ENCODE peak calls at places on chromosomes 12 and 14, in nine cellular contexts. R, F, Y, N, E, S, H, A and U are unnamed samples.

GRCh38 chr14:38207830-38208815 is at the start of gene SSTR1:
- ATAC-seq in A (no peak), H (peak), R (peak), F (no peak), N (no peak), S (no peak), E (no peak), Y (peak), U (no peak)

GRCh38 chr14:88380405-88380804 is 5.1 kb upstream of the SPATA7 start:
- ATAC-seq in N (no peak), S (peak), A (no peak), E (no peak), R (peak), H (no peak), Y (no peak), F (peak), U (no peak)

GRCh38 chr12:10716704-10717315 is 6.3 kb downstream of the YBX3 start:
- ATAC-seq in F (peak), N (no peak), E (no peak), S (peak), R (no peak), H (peak), A (peak), Y (peak), U (peak)

GRCh38 chr12:30880061-30880460 is 46.5 kb upstream of the TSPAN11 start:
- ATAC-seq in A (no peak), Y (no peak), E (no peak), N (no peak), H (no peak), F (no peak), S (no peak), R (no peak), U (peak)

GRCh38 chr14:51807355-51807754 is 53.1 kb upstream of the GNG2 start:
- ATAC-seq in N (no peak), F (no peak), H (no peak), E (no peak), Y (no peak), A (no peak), S (no peak), R (no peak), U (no peak)

GRCh38 chr12:42706331-42706730 is 116.8 kb upstream of the PRICKLE1 start:
- ATAC-seq in F (no peak), N (no peak), A (no peak), Y (no peak), H (no peak), E (no peak), S (no peak), R (no peak), U (no peak)

GRCh38 chr14:70567791-70568190 is 32.7 kb downstream of the MED6 start:
- ATAC-seq in Y (no peak), S (peak), R (peak), E (peak), A (no peak), F (peak), H (no peak), N (peak), U (no peak)

GRCh38 chr14:55734731-55735130 is 154.7 kb downstream of the KTN1 start:
- ATAC-seq in E (no peak), Y (no peak), A (no peak), R (no peak), H (no peak), N (no peak), S (no peak), F (no peak), U (no peak)

GRCh38 chr14:25010471-25010870 is 39.5 kb downstream of the STXBP6 start:
- ATAC-seq in S (no peak), Y (no peak), N (no peak), F (no peak), H (no peak), A (no peak), R (no peak), E (no peak), U (no peak)

GRCh38 chr12:124032265-124032886 is 59.4 kb downstream of the ZNF664 start:
- ATAC-seq in Y (peak), H (peak), A (no peak), R (peak), S (peak), E (peak), F (peak), N (peak), U (no peak)

GRCh38 chr14:95182379-95182778 is 25.1 kb upstream of the DICER1 start:
- ATAC-seq in A (no peak), Y (no peak), R (no peak), H (no peak), F (no peak), N (no peak), S (no peak), E (no peak), U (no peak)

GRCh38 chr12:22812531-22812930 is 187.6 kb downstream of the ETNK1 start:
- ATAC-seq in H (no peak), Y (no peak), A (no peak), E (no peak), F (no peak), N (no peak), R (peak), S (peak), U (no peak)

GRCh38 chr12:128338344-128338743 is 71.4 kb downstream of the TMEM132C start:
- ATAC-seq in R (no peak), S (no peak), A (no peak), H (no peak), Y (no peak), E (no peak), F (no peak), N (no peak), U (no peak)

GRCh38 chr14:24630087-24630871 is 3.7 kb downstream of the GZMB start:
- ATAC-seq in N (no peak), Y (peak), R (no peak), A (no peak), S (no peak), F (no peak), H (no peak), E (no peak), U (no peak)

GRCh38 chr12:96247567-96247962 is 53.4 kb downstream of the ELK3 start:
- ATAC-seq in Y (no peak), A (no peak), R (no peak), S (peak), H (no peak), F (peak), N (no peak), E (no peak), U (no peak)

GRCh38 chr12:27002141-27002540 is 12.0 kb downstream of the TM7SF3 start:
- ATAC-seq in H (no peak), R (no peak), S (no peak), F (no peak), A (no peak), Y (no peak), E (no peak), N (no peak), U (no peak)

GRCh38 chr14:48563465-48563864 is 888.1 kb upstream of the MDGA2 start:
- ATAC-seq in R (no peak), E (no peak), A (no peak), Y (no peak), F (no peak), H (no peak), S (peak), N (no peak), U (no peak)

GRCh38 chr12:109572506-109572845 is 828 bp downstream of the MMAB start:
- ATAC-seq in F (no peak), A (no peak), H (no peak), S (no peak), E (no peak), R (peak), Y (no peak), N (no peak), U (no peak)

GRCh38 chr12:109575683-109576082 is 2.1 kb downstream of the MVK start:
- ATAC-seq in N (no peak), F (no peak), R (no peak), A (no peak), S (no peak), E (no peak), H (no peak), Y (no peak), U (no peak)

GRCh38 chr12:109573914-109574244 is 285 bp downstream of the MVK start:
- ATAC-seq in N (no peak), A (no peak), E (no peak), S (no peak), H (no peak), F (no peak), R (no peak), Y (no peak), U (no peak)

GRCh38 chr12:109571773-109572505 is 1.4 kb downstream of the MMAB start:
- ATAC-seq in S (no peak), R (no peak), F (no peak), A (no peak), H (no peak), Y (no peak), N (no peak), E (no peak), U (no peak)

DNA sequence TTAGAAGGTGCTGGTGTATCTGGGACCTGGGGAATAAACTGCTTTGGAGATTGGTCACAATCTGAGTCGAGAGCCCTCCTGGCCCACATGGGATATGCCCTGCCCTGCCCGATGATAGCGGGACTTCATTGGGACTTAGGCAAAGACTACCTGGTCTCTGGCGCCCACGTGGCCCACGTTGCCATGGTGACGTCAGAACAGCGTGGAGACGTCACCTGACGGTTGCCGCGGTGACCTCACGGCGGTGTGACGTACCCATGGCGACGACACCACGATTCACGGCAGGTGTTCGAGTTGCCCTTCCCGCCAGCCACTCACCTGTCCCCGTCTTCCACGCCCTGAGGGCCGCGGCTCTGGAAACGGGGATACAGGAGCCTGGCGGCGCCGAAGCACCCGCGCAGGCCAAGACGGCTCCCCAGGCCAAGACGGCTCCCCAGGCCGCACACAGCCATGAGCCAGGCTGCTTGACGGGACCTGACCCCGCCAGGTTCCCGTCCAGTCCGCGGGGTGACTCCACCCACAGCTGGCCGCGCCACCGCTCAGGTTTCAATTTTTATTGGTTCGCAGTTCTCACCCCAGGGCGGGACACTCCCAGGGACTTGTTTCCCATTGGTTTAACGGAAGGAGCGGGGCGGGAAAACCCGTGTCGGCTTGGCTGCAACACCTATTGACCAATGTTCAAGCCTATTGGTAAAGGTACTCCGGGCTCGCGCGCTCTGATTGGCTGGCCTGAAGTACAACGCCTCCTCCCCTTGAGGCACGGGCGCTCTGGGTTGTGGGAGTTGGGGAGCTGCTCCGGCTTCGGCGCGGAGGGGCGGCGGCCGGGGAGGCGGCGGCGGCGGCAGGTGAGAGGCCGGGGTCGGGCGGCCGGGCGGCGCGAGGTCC is at the start of the genes MMAB and MVK:
- ATAC-seq in Y (peak), N (peak), R (peak), F (peak), S (peak), E (peak), H (peak), A (peak), U (peak)
- TF ChIP-seq POLR2A in Y (peak), N (peak), R (peak), F (peak), S (peak), E (peak), H (peak), A (no peak), U (peak)

GRCh38 chr12:68614105-68614679 is 3.5 kb downstream of the RAP1B start:
- ATAC-seq in R (no peak), S (no peak), A (no peak), H (no peak), E (peak), F (no peak), N (no peak), Y (no peak), U (no peak)

GRCh38 chr12:68611094-68611818 is 557 bp downstream of the RAP1B start:
- ATAC-seq in F (peak), S (peak), R (peak), Y (peak), A (peak), N (peak), H (peak), E (peak), U (peak)

GRCh38 chr12:68612245-68612644 is 1.5 kb downstream of the RAP1B start:
- ATAC-seq in N (no peak), R (no peak), S (no peak), A (no peak), E (peak), H (peak), F (no peak), Y (no peak), U (no peak)

GRCh38 chr12:68613209-68613904 is 2.7 kb downstream of the RAP1B start:
- ATAC-seq in H (no peak), F (no peak), N (peak), A (no peak), E (peak), Y (no peak), S (no peak), R (no peak), U (no peak)

GRCh38 chr12:68612675-68613074 is 2.0 kb downstream of the RAP1B start:
- ATAC-seq in E (peak), A (no peak), H (no peak), Y (no peak), R (no peak), S (no peak), F (no peak), N (no peak), U (no peak)
- TF ChIP-seq POLR2A in E (no peak), A (no peak), H (no peak), Y (no peak), R (no peak), S (no peak), F (no peak), N (no peak), U (no peak)

GRCh38 chr12:109098142-109098652 is 800 bp downstream of the UNG start:
- ATAC-seq in E (peak), A (peak), R (peak), H (peak), Y (peak), S (peak), F (peak), N (peak), U (peak)
- TF ChIP-seq POLR2A in E (no peak), A (no peak), R (peak), H (peak), Y (peak), S (no peak), F (no peak), N (no peak), U (peak)

GRCh38 chr12:109093022-109093918 is at the start of gene ALKBH2:
- ATAC-seq in R (peak), F (peak), H (peak), Y (peak), A (peak), E (peak), N (peak), S (peak), U (peak)
- TF ChIP-seq POLR2A in R (peak), F (peak), H (peak), Y (peak), A (no peak), E (peak), N (peak), S (peak), U (peak)

GRCh38 chr12:57518176-57518919 is 2.0 kb downstream of the DDIT3 start:
- ATAC-seq in R (no peak), E (no peak), Y (no peak), A (no peak), F (no peak), N (no peak), S (no peak), H (no peak), U (no peak)

GRCh38 chr12:57518920-57519757 is 1.2 kb downstream of the DDIT3 start:
- ATAC-seq in F (peak), A (no peak), N (peak), E (no peak), S (no peak), R (peak), Y (no peak), H (no peak), U (no peak)

GRCh38 chr12:57519758-57520007 is 631 bp downstream of the DDIT3 start:
- ATAC-seq in N (no peak), F (no peak), H (no peak), A (no peak), R (no peak), E (no peak), Y (no peak), S (no peak), U (no peak)

GRCh38 chr12:57521475-57522018 is 1.1 kb upstream of the MBD6 start:
- ATAC-seq in E (no peak), F (no peak), N (peak), H (peak), Y (no peak), S (no peak), R (peak), A (no peak), U (no peak)

DNA sequence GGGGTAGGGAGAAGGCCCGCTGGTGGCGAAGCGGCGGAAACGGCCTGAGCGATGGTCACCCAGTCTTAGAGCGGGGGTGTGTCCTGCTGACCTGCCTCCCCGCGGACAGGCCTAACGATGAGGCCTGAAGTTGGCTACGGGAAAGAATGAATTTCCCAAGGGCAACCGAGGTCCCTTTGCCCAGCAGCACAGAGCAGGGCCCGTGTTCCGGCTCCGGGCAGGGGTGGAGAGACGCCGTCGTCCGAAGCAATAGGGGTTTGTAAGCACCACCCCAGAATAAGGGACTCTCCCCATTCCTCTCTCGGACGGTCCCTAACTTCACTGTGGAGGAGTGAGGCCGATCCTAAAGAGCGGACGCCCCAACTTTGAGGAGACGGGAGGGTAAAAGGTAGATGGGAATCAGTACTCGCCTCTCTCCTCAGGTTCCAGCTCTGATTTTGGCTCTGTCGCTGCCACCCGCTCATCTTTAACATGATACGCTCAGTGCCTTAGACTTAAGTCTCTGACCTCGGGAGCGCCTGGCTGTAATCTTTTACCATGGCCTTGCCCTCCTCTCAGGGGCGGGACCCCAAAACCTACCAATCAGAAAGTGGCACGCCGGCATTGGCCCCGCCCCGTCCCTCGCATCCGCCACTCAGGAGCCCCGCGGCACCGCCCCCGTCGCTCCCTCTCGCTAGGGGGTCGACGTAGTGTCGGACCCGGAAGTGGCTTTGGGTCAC is at the start of gene DDIT3:
- ATAC-seq in R (peak), Y (peak), F (peak), N (peak), E (peak), S (peak), A (peak), H (peak), U (peak)
- TF ChIP-seq POLR2A in R (peak), Y (peak), F (peak), N (peak), E (peak), S (peak), A (peak), H (peak), U (peak)

GRCh38 chr12:94207467-94208432 is 59.4 kb downstream of the PLXNC1 start:
- ATAC-seq in S (no peak), A (no peak), N (peak), R (no peak), H (peak), F (no peak), E (peak), Y (no peak), U (peak)
- TF ChIP-seq POLR2A in S (no peak), A (no peak), N (no peak), R (no peak), H (no peak), F (no peak), E (no peak), Y (no peak), U (no peak)

DNA sequence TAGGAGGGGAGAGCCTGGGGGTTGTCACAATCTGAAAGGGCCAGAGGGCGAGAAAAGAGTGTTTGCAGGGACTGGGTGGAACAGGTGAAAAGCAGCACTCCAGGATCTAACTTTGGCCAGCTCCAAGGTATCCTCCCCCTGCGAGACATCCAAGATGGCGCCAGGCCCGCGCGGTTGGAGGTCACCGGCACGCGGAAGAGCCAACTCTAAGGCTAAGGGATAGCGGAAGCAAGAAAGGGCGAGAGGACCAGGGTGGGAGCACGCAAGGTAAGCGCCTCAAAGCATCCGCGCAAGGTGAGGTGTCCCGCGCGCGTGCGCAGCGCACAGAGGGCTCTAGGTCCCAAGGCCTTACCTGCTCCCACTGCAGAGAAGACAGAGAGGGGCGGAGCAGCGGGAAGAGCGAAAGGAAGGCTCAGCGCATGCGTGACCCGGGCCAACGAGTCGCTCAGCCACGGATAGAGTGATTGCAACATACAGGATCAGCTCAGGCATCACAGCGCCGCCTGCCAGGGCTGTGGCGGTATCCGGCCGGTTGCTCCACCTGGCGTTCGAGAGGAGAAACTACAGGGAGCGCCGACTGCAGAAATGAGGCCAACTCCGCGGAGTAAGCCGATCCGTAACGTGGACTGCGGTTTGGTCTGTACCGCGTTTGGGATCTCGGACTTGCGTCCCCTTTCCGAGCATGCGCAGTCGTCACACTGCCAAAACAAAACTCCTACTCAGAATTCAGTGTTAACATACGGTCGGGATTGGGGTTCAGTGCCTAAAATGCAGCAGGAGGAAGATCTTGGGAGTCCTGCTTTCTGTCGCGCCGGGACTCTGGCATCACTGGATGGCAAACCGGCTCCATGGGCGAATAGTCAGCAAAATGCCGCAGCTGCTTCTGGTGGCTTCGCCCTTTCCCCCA is at the start of gene ATP5MC2:
- ATAC-seq in Y (peak), A (peak), N (peak), F (peak), H (peak), S (peak), E (peak), R (peak), U (peak)
- TF ChIP-seq POLR2A in Y (peak), A (no peak), N (peak), F (peak), H (peak), S (peak), E (peak), R (peak), U (peak)

GRCh38 chr14:103628684-103629502 is at the start of gene KLC1:
- ATAC-seq in N (peak), F (peak), A (peak), Y (peak), S (peak), R (peak), E (peak), H (peak), U (peak)
- TF ChIP-seq POLR2A in N (peak), F (peak), A (peak), Y (peak), S (peak), R (peak), E (peak), H (peak), U (peak)